ENCODE peak calls at places on chromosomes 16 and 17, in eight cellular contexts. C, U, N, M, F, S, K and D are unnamed samples.

GRCh38 chr16:22694887-22695382 is 119.0 kb upstream of the HS3ST2 start:
- DNase-seq in C (peak), U (no peak), N (peak), M (no peak), F (no peak), S (no peak), K (no peak), D (no peak)

GRCh38 chr16:83599789-83600462 is 207.9 kb upstream of the HSBP1 start:
- DNase-seq in C (no peak), U (no peak), N (no peak), M (no peak), F (no peak), S (no peak), K (no peak), D (no peak)

GRCh38 chr17:79948406-79948917 is 87.2 kb downstream of the TBC1D16 start:
- DNase-seq in C (no peak), U (no peak), N (no peak), M (peak), F (no peak), S (no peak), K (peak), D (no peak)

GRCh38 chr16:81432899-81433560 is 11.6 kb upstream of the CMIP start:
- DNase-seq in C (no peak), U (no peak), N (no peak), M (no peak), F (no peak), S (no peak), K (no peak), D (no peak)

GRCh38 chr16:85075236-85075924 is 36.9 kb downstream of the CIBAR2 start:
- DNase-seq in C (no peak), U (no peak), N (no peak), M (no peak), F (no peak), S (no peak), K (no peak), D (no peak)

GRCh38 chr17:9837551-9838471 is 12.1 kb downstream of the GLP2R start:
- DNase-seq in C (peak), U (no peak), N (peak), M (peak), F (no peak), S (no peak), K (peak), D (no peak)

GRCh38 chr16:67733734-67734470 is 14.8 kb upstream of the GFOD2 start:
- DNase-seq in C (no peak), U (no peak), N (no peak), M (no peak), F (no peak), S (no peak), K (no peak), D (no peak)

GRCh38 chr16:8763083-8763482 is 34.4 kb downstream of the TMEM186 start:
- DNase-seq in C (no peak), U (no peak), N (no peak), M (no peak), F (no peak), S (no peak), K (no peak), D (no peak)

GRCh38 chr17:32281011-32281451 is 15.4 kb downstream of the RHBDL3 start:
- DNase-seq in C (no peak), U (no peak), N (no peak), M (no peak), F (no peak), S (no peak), K (peak), D (no peak)

GRCh38 chr16:8634991-8635736 is 13.7 kb downstream of the METTL22 start:
- DNase-seq in C (peak), U (peak), N (peak), M (no peak), F (no peak), S (no peak), K (no peak), D (peak)

GRCh38 chr16:55561319-55561848 is 5.1 kb upstream of the CAPNS2 start:
- DNase-seq in C (no peak), U (no peak), N (no peak), M (no peak), F (no peak), S (no peak), K (no peak), D (no peak)

GRCh38 chr16:1674751-1675664 is 3.1 kb upstream of the JPT2 start:
- DNase-seq in C (no peak), U (no peak), N (peak), M (no peak), F (no peak), S (no peak), K (no peak), D (no peak)

GRCh38 chr17:78797213-78797612 is 15.1 kb upstream of the CYTH1 start:
- DNase-seq in C (no peak), U (no peak), N (no peak), M (no peak), F (no peak), S (no peak), K (peak), D (no peak)